ENCODE peak calls at places on chromosome 20, in seven cellular contexts. C is DMS153, J is NCI-H2081, R is Calu3, I is posterior cingulate gyrus, F is body of pancreas, D is GOT3. K is an unnamed sample.

GRCh38 chr20:57594092-57594911 is 25.9 kb downstream of the ZBP1 start:
- DNase-seq in C (no peak), J (peak), R (peak), I (peak), F (peak), D (no peak), K (no peak)

GRCh38 chr20:15100506-15101160 is 763.2 kb upstream of the FLRT3 start:
- DNase-seq in C (no peak), J (no peak), R (no peak), I (no peak), F (no peak), D (no peak), K (no peak)

GRCh38 chr20:56607061-56607704 is 21.9 kb upstream of the TFAP2C start:
- DNase-seq in C (no peak), J (no peak), R (no peak), I (peak), F (no peak), D (no peak), K (no peak)

GRCh38 chr20:44659931-44660330 is 8.4 kb upstream of the ADA start:
- DNase-seq in C (no peak), J (no peak), R (no peak), I (no peak), F (no peak), D (no peak), K (no peak)

GRCh38 chr20:46213946-46214830 is 94.1 kb downstream of the CDH22 start:
- DNase-seq in C (no peak), J (no peak), R (no peak), I (no peak), F (no peak), D (peak), K (no peak)

GRCh38 chr20:50546729-50547314 is 36.6 kb downstream of the PTPN1 start:
- DNase-seq in C (no peak), J (no peak), R (no peak), I (no peak), F (no peak), D (no peak), K (no peak)

GRCh38 chr20:24662756-24663399 is 193.4 kb downstream of the SYNDIG1 start:
- DNase-seq in C (no peak), J (no peak), R (no peak), I (no peak), F (no peak), D (no peak), K (no peak)

GRCh38 chr20:31678389-31679356 is 41.0 kb downstream of the COX4I2 start:
- DNase-seq in C (no peak), J (no peak), R (no peak), I (no peak), F (peak), D (no peak), K (no peak)

GRCh38 chr20:53019464-53019863 is 47.3 kb downstream of the TSHZ2 start:
- DNase-seq in C (no peak), J (no peak), R (no peak), I (no peak), F (no peak), D (no peak), K (peak)

GRCh38 chr20:6492396-6493055 is 275.0 kb upstream of the BMP2 start:
- DNase-seq in C (peak), J (no peak), R (peak), I (no peak), F (no peak), D (no peak), K (no peak)

GRCh38 chr20:47315339-47315662 is 41.2 kb downstream of the ZMYND8 start:
- DNase-seq in C (peak), J (no peak), R (no peak), I (peak), F (no peak), D (no peak), K (no peak)

GRCh38 chr20:61803903-61804804 is 261.5 kb downstream of the TAF4 start:
- DNase-seq in C (no peak), J (no peak), R (no peak), I (peak), F (no peak), D (no peak), K (no peak)

GRCh38 chr20:5531318-5532081 is 214.7 kb upstream of the PROKR2 start:
- DNase-seq in C (no peak), J (no peak), R (no peak), I (no peak), F (no peak), D (no peak), K (no peak)

GRCh38 chr20:49672109-49672681 is 41.5 kb downstream of the B4GALT5 start:
- DNase-seq in C (no peak), J (no peak), R (no peak), I (no peak), F (no peak), D (no peak), K (no peak)

GRCh38 chr20:63689046-63690000 is 7.1 kb upstream of the TNFRSF6B start:
- DNase-seq in C (no peak), J (no peak), R (no peak), I (no peak), F (no peak), D (no peak), K (no peak)

GRCh38 chr20:20498081-20498861 is 130.4 kb downstream of the INSM1 start:
- DNase-seq in C (peak), J (peak), R (no peak), I (peak), F (no peak), D (no peak), K (peak)

GRCh38 chr20:13142143-13142542 is 78.9 kb upstream of the ISM1 start:
- DNase-seq in C (no peak), J (no peak), R (no peak), I (no peak), F (no peak), D (no peak), K (no peak)

GRCh38 chr20:62649140-62649539 is 6.8 kb downstream of the SLCO4A1 start:
- DNase-seq in C (no peak), J (no peak), R (no peak), I (no peak), F (no peak), D (no peak), K (no peak)

GRCh38 chr20:19181552-19181951 is 30.9 kb upstream of the SLC24A3 start:
- DNase-seq in C (no peak), J (no peak), R (no peak), I (no peak), F (no peak), D (no peak), K (no peak)

GRCh38 chr20:44696315-44696714 is 18.9 kb upstream of the CCN5 start:
- DNase-seq in C (no peak), J (no peak), R (no peak), I (no peak), F (no peak), D (no peak), K (no peak)

GRCh38 chr20:33664085-33664761 is 2.1 kb downstream of the C20orf144 start:
- DNase-seq in C (no peak), J (no peak), R (no peak), I (peak), F (no peak), D (no peak), K (no peak)

GRCh38 chr20:38209736-38210405 is 44.8 kb upstream of the TGM2 start:
- DNase-seq in C (no peak), J (no peak), R (no peak), I (no peak), F (no peak), D (no peak), K (no peak)

GRCh38 chr20:63118786-63119450 is 97.0 kb downstream of the YTHDF1 start:
- DNase-seq in C (no peak), J (no peak), R (no peak), I (peak), F (no peak), D (no peak), K (no peak)

GRCh38 chr20:15278041-15278440 is 940.6 kb upstream of the FLRT3 start:
- DNase-seq in C (no peak), J (no peak), R (no peak), I (no peak), F (no peak), D (no peak), K (no peak)

GRCh38 chr20:45845452-45845851 is 11.7 kb downstream of the ACOT8 start:
- DNase-seq in C (no peak), J (no peak), R (no peak), I (no peak), F (no peak), D (no peak), K (no peak)

GRCh38 chr20:10453241-10453640 is 18.1 kb downstream of the SLX4IP start:
- DNase-seq in C (no peak), J (no peak), R (no peak), I (no peak), F (no peak), D (no peak), K (peak)

GRCh38 chr20:15654208-15654649 is 919.0 kb downstream of the KIF16B start:
- DNase-seq in C (peak), J (peak), R (peak), I (no peak), F (peak), D (no peak), K (peak)

GRCh38 chr20:17987988-17988387 is 19.2 kb downstream of the MGME1 start:
- DNase-seq in C (no peak), J (no peak), R (no peak), I (no peak), F (no peak), D (no peak), K (no peak)

GRCh38 chr20:10594286-10594868 is 79.4 kb downstream of the JAG1 start:
- DNase-seq in C (no peak), J (no peak), R (no peak), I (no peak), F (no peak), D (no peak), K (no peak)

GRCh38 chr20:44959082-44959895 is 908 bp downstream of the TOMM34 start:
- DNase-seq in C (no peak), J (no peak), R (peak), I (no peak), F (no peak), D (no peak), K (no peak)

K was measured in LNCaP clone FGC.